ENCODE peak calls at places on chromosomes 13 and 19, in four cellular contexts. A, S, D and P are unnamed samples.

GRCh38 chr13:74136089-74136658 is 2.0 kb upstream of the KLF12 start:
- DNase-seq in D (peak; percentile 53), S (peak; percentile 48), A (peak; percentile 28), P (peak; percentile 54)

GRCh38 chr13:46553886-46554855 is 1.2 kb downstream of the LRCH1 start:
- DNase-seq in D (peak; percentile 78), S (peak; percentile 84), A (peak; percentile 71), P (peak; percentile 75)

GRCh38 chr13:33125821-33126570 is 109.8 kb downstream of the KL start:
- DNase-seq in D (peak; percentile 98), A (no peak), S (peak; percentile 64), P (no peak)

GRCh38 chr19:577439-578392 is 5.3 kb downstream of the BSG start:
- DNase-seq in D (no peak), A (no peak), S (no peak), P (no peak)

GRCh38 chr13:79246575-79246949 is 159.5 kb downstream of the RBM26 start:
- DNase-seq in S (no peak), D (no peak), A (no peak), P (no peak)

GRCh38 chr19:3323026-3323425 is 43.4 kb upstream of the NFIC start:
- DNase-seq in D (no peak), A (no peak), S (no peak), P (no peak)

GRCh38 chr19:30556230-30556711 is 184.1 kb downstream of the ZNF536 start:
- DNase-seq in D (no peak), A (no peak), S (no peak), P (no peak)

GRCh38 chr13:104522235-104523072 is 1456.2 kb upstream of the SLC10A2 start:
- DNase-seq in A (no peak), D (no peak), S (no peak), P (no peak)

GRCh38 chr13:40490086-40490723 is 176.2 kb downstream of the FOXO1 start:
- DNase-seq in D (no peak), A (peak; percentile 33), S (no peak), P (peak; percentile 68)

GRCh38 chr13:60981407-60981806 is 434.2 kb downstream of the PCDH20 start:
- DNase-seq in D (no peak), S (no peak), A (no peak), P (no peak)

GRCh38 chr19:7476241-7476640 is 12.6 kb downstream of the PEX11G start:
- DNase-seq in D (no peak), S (no peak), A (no peak), P (no peak)

GRCh38 chr19:39971380-39971841 is 446 bp downstream of the PSMC4 start:
- DNase-seq in A (peak; percentile 26), S (no peak), D (peak; percentile 16), P (no peak)

GRCh38 chr19:29492761-29493160 is 33.0 kb upstream of the VSTM2B start:
- DNase-seq in D (no peak), A (no peak), S (no peak), P (no peak)

GRCh38 chr13:97282705-97283104 is 60.6 kb downstream of the MBNL2 start:
- DNase-seq in S (no peak), D (no peak), A (no peak), P (no peak)

DNA sequence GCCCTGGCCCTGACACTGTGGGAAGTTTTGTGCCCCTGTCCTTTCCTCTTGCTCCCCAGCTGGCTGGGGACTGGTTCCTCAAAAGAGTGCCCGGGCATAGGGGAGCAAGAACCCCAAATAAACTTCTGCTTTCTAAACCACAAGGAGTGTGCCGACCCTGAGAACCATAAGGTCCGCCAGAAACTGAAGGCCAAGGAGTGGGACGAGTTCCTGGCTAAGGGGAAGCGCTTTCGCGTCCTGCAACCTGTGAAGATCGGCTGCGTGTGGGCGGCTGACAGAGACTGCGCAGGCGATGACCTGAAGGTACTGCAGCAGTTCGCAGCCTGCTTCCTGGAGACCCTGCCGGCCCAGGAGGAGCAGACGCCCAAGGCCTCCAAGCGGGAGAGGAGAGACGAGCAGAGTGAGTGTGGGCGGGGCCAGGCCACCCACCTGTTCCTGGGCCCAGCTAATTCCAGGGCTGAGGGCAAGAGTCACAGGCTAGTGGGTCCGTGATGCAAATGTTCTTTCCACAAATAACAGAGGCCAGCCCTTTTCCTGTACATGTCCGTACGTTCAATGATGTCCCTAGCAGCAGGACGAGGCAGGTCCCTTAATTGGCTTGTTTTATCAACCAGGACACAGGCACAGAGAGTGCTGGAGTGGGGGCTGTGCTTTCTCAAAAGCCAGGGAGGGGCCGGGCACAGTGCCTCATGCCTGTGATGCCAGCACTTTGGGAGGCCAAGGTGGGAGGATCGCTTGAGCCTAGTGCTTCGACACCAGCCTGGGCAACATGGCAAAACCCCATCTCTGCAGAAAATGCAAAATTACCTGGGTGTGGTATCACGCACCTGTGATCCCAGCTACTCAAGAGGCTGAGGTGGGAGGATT is 25.6 kb downstream of the UBXN6 start:
- DNase-seq in A (no peak), D (no peak), S (no peak), P (no peak)
- H3K36me3 ChIP-seq in A (peaks cover 81% of the 10 kb centered on the region), D (peaks cover 7% of the 10 kb centered on the region), S (peaks cover 13% of the 10 kb centered on the region), P (peaks cover 9% of the 10 kb centered on the region)

DNA sequence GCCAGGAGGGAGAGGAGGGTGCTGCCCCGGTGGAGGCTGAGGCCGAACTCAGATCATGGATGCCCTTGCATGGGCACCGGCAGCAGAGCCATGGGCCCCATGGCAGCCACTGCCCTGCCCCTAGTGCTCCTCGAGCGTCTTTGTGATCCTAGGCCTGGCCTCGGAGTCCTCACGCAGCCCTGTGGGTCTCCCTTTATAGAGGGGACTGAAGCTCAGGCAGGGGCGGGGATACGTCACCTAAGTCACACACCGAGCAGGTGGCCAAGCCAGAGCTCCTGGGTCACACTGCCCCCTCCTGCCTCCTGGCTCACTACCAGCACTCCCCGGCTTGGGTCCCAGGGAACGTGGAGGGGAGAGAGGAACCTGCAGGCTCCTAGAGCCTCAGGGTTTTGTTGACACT is 28.7 kb downstream of the DHX34 start:
- DNase-seq in S (no peak), D (no peak), A (no peak), P (no peak)
- H3K36me3 ChIP-seq in S (peaks cover 35% of the 10 kb centered on the region), D (peaks cover 72% of the 10 kb centered on the region), A (peaks cover 99% of the 10 kb centered on the region), P (peaks cover 53% of the 10 kb centered on the region)

GRCh38 chr13:37011788-37012187 is 11.2 kb downstream of the EXOSC8 start:
- DNase-seq in A (no peak), S (no peak), D (no peak), P (no peak)

GRCh38 chr13:37010424-37010823 is 9.8 kb downstream of the EXOSC8 start:
- DNase-seq in S (no peak), A (no peak), D (no peak), P (no peak)

GRCh38 chr13:37014609-37015008 is 14.0 kb downstream of the EXOSC8 start:
- DNase-seq in S (no peak), D (no peak), A (no peak), P (no peak)

GRCh38 chr13:37009692-37010091 is 9.1 kb downstream of the EXOSC8 start:
- DNase-seq in S (no peak), D (no peak), A (no peak), P (no peak)

DNA sequence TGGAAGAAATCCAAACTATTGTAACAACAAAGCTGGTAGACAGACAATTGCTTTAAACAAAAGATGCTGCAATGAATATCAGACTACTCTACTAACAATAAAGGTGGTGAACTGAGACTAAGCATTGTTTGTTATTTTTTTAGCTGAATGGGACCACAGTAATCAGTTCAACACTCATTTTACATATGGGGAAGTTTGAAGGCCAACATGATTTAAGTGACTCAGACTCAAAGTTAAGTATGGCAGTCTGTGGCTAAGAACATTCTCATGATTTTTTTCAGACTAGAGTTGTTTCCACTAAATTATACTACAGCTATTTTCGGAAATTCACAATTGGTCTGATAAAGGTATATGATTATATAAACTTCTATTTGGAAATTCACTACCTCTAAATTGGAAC is 10.4 kb downstream of the EXOSC8 start:
- DNase-seq in S (no peak), A (no peak), D (no peak), P (no peak)
- H3K36me3 ChIP-seq in S (peaks cover 68% of the 10 kb centered on the region), A (peaks cover 80% of the 10 kb centered on the region), D (peaks cover 52% of the 10 kb centered on the region), P (peaks cover 57% of the 10 kb centered on the region)

GRCh38 chr19:49657493-49658138 is 8.0 kb downstream of the IRF3 start:
- DNase-seq in A (no peak), D (no peak), S (no peak), P (no peak)
- H3K36me3 ChIP-seq in A (peaks cover 100% of the 10 kb centered on the region), D (peaks cover 89% of the 10 kb centered on the region), S (peaks cover 47% of the 10 kb centered on the region), P (peaks cover 82% of the 10 kb centered on the region)

GRCh38 chr19:54458648-54459281 is 4.8 kb downstream of the LENG9 start:
- DNase-seq in D (no peak), S (no peak), A (no peak), P (no peak)
- H3K36me3 ChIP-seq in D (peaks cover 81% of the 10 kb centered on the region), S (peaks cover 60% of the 10 kb centered on the region), A (peaks cover 84% of the 10 kb centered on the region), P (peaks cover 77% of the 10 kb centered on the region)

GRCh38 chr13:110490009-110490770 is 71.3 kb downstream of the RAB20 start:
- DNase-seq in A (peak; percentile 71), D (no peak), S (no peak), P (no peak)
- H3K36me3 ChIP-seq in A (peaks cover 96% of the 10 kb centered on the region), D (peaks cover 94% of the 10 kb centered on the region), S (peaks cover 18% of the 10 kb centered on the region), P (no peaks in the 10 kb centered on the region)

GRCh38 chr19:5651361-5651760 is 28.5 kb downstream of the SAFB start:
- DNase-seq in D (no peak), S (no peak), A (no peak), P (no peak)

GRCh38 chr19:5648464-5648863 is 25.6 kb downstream of the SAFB start:
- DNase-seq in A (no peak), S (no peak), D (no peak), P (no peak)

GRCh38 chr19:5655412-5655811 is 24.9 kb downstream of the MICOS13 start:
- DNase-seq in D (no peak), A (no peak), S (no peak), P (no peak)

GRCh38 chr19:5654931-5655330 is 25.4 kb downstream of the MICOS13 start:
- DNase-seq in D (no peak), S (no peak), A (no peak), P (no peak)

DNA sequence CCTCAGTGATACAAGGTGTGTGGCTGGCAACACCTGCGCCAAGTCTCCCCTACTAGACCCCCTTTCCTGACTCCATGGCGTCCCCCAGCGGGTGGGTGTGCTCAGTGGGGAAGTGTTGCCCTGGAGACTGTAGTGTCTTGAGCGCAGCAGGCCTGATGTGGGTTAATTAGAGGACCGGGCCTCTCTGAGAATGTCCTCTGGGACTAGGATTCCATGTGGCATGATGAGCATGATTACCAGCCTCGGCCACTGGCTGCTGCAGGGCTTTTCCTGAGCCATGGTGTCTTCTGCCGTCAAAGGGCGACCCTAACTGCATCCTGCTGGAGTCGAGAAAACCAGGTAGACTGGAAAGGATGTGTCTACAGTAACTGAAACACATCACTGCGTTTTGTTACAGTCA is 28.1 kb downstream of the MICOS13 start:
- DNase-seq in A (no peak), D (no peak), S (no peak), P (no peak)
- H3K36me3 ChIP-seq in A (peaks cover 92% of the 10 kb centered on the region), D (peaks cover 80% of the 10 kb centered on the region), S (peaks cover 77% of the 10 kb centered on the region), P (peaks cover 75% of the 10 kb centered on the region)

GRCh38 chr13:112835344-112835743 is 133.7 kb upstream of the MCF2L start:
- DNase-seq in D (no peak), S (no peak), A (no peak), P (no peak)
- H3K36me3 ChIP-seq in D (no peaks in the 10 kb centered on the region), S (peaks cover 57% of the 10 kb centered on the region), A (peaks cover 92% of the 10 kb centered on the region), P (peaks cover 44% of the 10 kb centered on the region)